ENCODE peak calls at places on chromosomes 16 and 17, in eight cellular contexts. Q is hepatocyte, H is gastrocnemius medialis, N is adrenal gland, F is Peyer's patch, A is lower leg skin, C is WTC11, O is pancreas. S is an unnamed sample.

GRCh38 chr16:21684199-21684598 is 20.4 kb downstream of the OTOA start:
- DNase-seq in C (peak; percentile 66), Q (no peak), H (no peak), F (no peak), O (no peak), A (no peak), N (no peak), S (peak; percentile 43)

GRCh38 chr17:43018008-43018853 is 4.0 kb downstream of the VAT1 start:
- DNase-seq in Q (peak; percentile 64), A (no peak), C (no peak), N (no peak), O (no peak), H (no peak), F (no peak), S (peak; percentile 40)

GRCh38 chr16:2950773-2951172 is 13.3 kb upstream of the KREMEN2 start:
- DNase-seq in A (no peak), H (no peak), C (no peak), N (no peak), O (no peak), F (no peak), Q (no peak), S (no peak)

GRCh38 chr17:82098169-82098938 is at the start of gene FASN:
- DNase-seq in O (peak; percentile 93), H (peak; percentile 86), Q (peak; percentile 98), C (peak; percentile 95), F (peak; percentile 96), A (peak; percentile 89), N (peak; percentile 96), S (peak; percentile 100)

GRCh38 chr17:16288860-16289571 is 64.3 kb downstream of the CENPV start:
- DNase-seq in A (no peak), O (no peak), F (no peak), N (no peak), C (no peak), H (no peak), Q (peak; percentile 47), S (no peak)

GRCh38 chr16:23398987-23399805 is 53.8 kb downstream of the COG7 start:
- DNase-seq in C (peak; percentile 82), F (no peak), O (peak; percentile 45), A (no peak), H (peak; percentile 88), N (no peak), Q (no peak), S (no peak)

GRCh38 chr17:64500923-64501765 is 4.3 kb upstream of the POLG2 start:
- DNase-seq in F (no peak), H (no peak), C (no peak), Q (no peak), N (no peak), O (no peak), A (no peak), S (no peak)

GRCh38 chr16:50501251-50501650 is 46.9 kb upstream of the NKD1 start:
- DNase-seq in A (no peak), N (no peak), O (no peak), Q (no peak), F (no peak), H (no peak), C (no peak), S (no peak)

GRCh38 chr17:61817452-61817851 is 45.9 kb downstream of the BRIP1 start:
- DNase-seq in A (no peak), H (no peak), F (no peak), C (no peak), Q (no peak), N (no peak), O (no peak), S (no peak)

GRCh38 chr17:28029033-28029432 is 13.4 kb upstream of the NLK start:
- DNase-seq in F (no peak), H (no peak), N (no peak), C (no peak), Q (no peak), A (no peak), O (no peak), S (no peak)

GRCh38 chr16:81602377-81602776 is 157.8 kb downstream of the CMIP start:
- DNase-seq in Q (no peak), F (no peak), O (no peak), N (no peak), C (no peak), H (no peak), A (no peak), S (no peak)

GRCh38 chr17:34781571-34782108 is 179.6 kb downstream of the CCT6B start:
- DNase-seq in N (no peak), F (no peak), H (no peak), O (no peak), A (no peak), C (no peak), Q (no peak), S (no peak)

GRCh38 chr17:40362696-40363479 is 1.6 kb downstream of the GJD3 start:
- DNase-seq in Q (peak; percentile 91), A (no peak), H (no peak), C (peak; percentile 92), N (peak; percentile 64), F (peak; percentile 56), O (peak; percentile 66), S (peak; percentile 93)

GRCh38 chr16:20940864-20941634 is 40.5 kb downstream of the LYRM1 start:
- DNase-seq in Q (no peak), F (no peak), H (no peak), A (no peak), O (no peak), C (no peak), N (no peak), S (no peak)

GRCh38 chr16:19524866-19525723 is 1.4 kb downstream of the CCP110 start:
- DNase-seq in H (no peak), O (no peak), A (no peak), Q (peak; percentile 24), F (no peak), N (no peak), C (no peak), S (peak; percentile 16)

GRCh38 chr16:66272461-66272860 is 94.0 kb upstream of the CDH5 start:
- DNase-seq in F (no peak), N (no peak), O (no peak), H (no peak), A (no peak), Q (no peak), C (no peak), S (no peak)

GRCh38 chr17:81676906-81677305 is 6.7 kb downstream of the ARL16 start:
- DNase-seq in A (no peak), C (no peak), O (no peak), N (no peak), F (no peak), H (no peak), Q (no peak), S (no peak)

GRCh38 chr16:19377864-19378263 is 39.8 kb upstream of the TMC5 start:
- DNase-seq in C (no peak), H (no peak), O (no peak), Q (no peak), A (no peak), N (no peak), F (no peak), S (no peak)

GRCh38 chr17:18141210-18141803 is 32.8 kb downstream of the MYO15A start:
- DNase-seq in F (peak; percentile 29), N (no peak), C (no peak), Q (peak; percentile 78), O (no peak), H (no peak), A (no peak), S (peak; percentile 81)

GRCh38 chr17:4357030-4357635 is 9.3 kb downstream of the UBE2G1 start:
- DNase-seq in O (no peak), Q (no peak), A (no peak), F (no peak), N (no peak), H (no peak), C (no peak), S (no peak)

DNA sequence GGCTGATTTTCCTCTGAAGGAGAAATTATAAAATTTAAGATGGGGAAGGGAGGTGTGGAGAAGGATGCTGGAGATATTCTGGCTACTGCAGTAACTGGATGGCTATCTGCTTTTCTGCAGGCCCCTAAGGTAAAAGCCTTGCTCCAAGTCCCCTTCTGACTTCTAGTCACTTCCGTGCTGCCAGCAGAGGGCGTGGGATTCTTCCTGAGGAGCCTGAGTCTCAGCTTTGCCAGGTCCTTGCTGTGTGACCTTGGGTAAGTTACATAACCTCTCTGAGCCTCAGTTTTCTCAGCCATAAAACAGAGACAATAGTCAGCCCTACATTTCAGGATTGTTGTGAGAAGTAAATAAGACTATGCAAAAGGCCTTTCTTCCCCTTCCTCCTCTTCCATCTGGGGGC is 24.3 kb upstream of the TMEM220 start:
- DNase-seq in F (no peak), C (peak; percentile 80), H (no peak), Q (peak; percentile 44), A (no peak), O (no peak), N (peak; percentile 85), S (peak; percentile 46)
- TF ChIP-seq CTCF in F (peak; percentile 32), C (peak; percentile 18), H (no peak), Q (peak; percentile 41), A (no peak), O (peak; percentile 10), N (peak; percentile 73), S (no peak)

GRCh38 chr17:7186241-7186640 is 7.1 kb upstream of the ASGR1 start:
- DNase-seq in H (no peak), A (no peak), O (no peak), N (no peak), Q (no peak), C (no peak), F (no peak), S (no peak)
- TF ChIP-seq CTCF in H (no peak), A (no peak), O (no peak), N (peak; percentile 15), Q (peak; percentile 14), C (no peak), F (no peak), S (no peak)

DNA sequence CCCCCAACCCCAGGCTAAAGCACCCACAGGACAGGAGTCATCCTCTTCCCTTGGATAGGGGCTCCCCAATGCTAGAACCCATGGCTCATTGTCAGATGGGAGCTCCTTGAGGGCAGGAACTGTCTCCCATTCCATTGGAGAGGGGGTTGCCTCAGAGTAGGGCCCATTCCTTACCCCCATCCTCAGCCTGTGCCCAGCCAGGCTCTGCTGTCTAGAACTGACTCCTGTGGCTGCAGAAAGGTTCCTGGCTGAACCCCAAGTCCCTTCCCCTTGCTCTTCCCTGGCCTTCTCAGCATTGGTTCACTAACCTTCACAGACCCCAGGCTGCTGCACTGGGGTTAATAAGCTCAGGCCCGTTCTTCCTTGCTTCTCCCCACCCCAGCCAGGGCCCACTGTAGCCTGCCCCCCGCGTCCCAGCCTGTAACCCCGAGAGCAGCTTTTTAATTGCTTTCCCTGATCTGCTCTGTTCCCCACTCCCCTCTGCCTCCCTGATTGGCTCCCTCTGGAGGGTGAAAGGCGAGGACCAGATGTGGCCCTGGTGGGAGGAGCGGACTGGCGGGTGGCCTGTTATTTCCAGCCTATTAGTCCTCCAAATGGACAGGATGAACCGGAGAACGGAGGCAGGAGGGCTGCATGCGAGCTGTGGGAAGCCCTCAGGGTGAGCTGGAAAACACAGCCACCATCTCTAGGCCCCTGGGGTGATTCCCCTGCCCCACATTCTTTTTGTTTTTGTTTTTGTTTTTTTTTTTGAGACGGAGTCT is 6.0 kb upstream of the GFAP start:
- DNase-seq in A (no peak), F (no peak), C (peak; percentile 65), O (no peak), H (no peak), Q (no peak), N (peak; percentile 8), S (no peak)
- TF ChIP-seq CTCF in A (no peak), F (no peak), C (no peak), O (no peak), H (no peak), Q (no peak), N (no peak), S (no peak)

DNA sequence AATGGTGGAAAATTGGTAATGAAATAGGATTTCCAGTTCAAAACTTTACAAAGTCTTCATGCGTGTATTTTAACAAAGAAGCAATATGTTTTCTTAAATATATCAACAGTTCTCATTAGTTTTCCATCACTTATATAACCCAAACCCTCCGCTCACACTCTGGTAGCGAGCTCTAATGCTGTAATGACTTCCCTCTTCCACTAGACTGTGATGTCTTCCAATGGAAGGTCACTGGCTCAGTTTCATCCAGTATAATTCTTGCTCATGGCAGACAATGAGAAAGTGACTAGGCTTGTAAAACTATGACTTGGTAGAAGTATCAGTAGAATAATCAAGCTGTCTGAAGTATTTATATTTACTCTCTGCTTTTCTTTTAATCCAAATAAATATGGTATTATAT is 32.8 kb downstream of the NETO2 start:
- DNase-seq in H (no peak), A (no peak), O (no peak), C (no peak), N (no peak), Q (no peak), F (no peak), S (no peak)
- TF ChIP-seq CTCF in H (no peak), A (no peak), O (no peak), C (no peak), N (no peak), Q (no peak), F (no peak), S (no peak)